ENCODE peak calls at places on chromosomes 5 and 9, in eight cellular contexts. C is heart left ventricle, A is neuronal stem cell, B is lower lobe of right lung, I is tibial nerve, D is ovary, P is Peyer's patch, Y is cardiac muscle cell. N is an unnamed sample. For H3K36me3, the result is how much of the 10 kb centered on the place peaks cover.

GRCh38 chr5:143576721-143577484 is 173.4 kb upstream of the NR3C1 start:
- DNase-seq in C (no peak), A (no peak), B (no peak), I (no peak), D (no peak), P (no peak), Y (peak), N (no peak)

GRCh38 chr5:95959964-95960801 is 1.5 kb downstream of the ELL2 start:
- DNase-seq in C (peak), A (no peak), B (no peak), I (peak), D (no peak), P (no peak), Y (peak), N (no peak)

GRCh38 chr5:160287378-160288051 is 24.8 kb downstream of the CCNJL start:
- DNase-seq in C (peak), A (peak), B (peak), I (no peak), D (peak), P (no peak), Y (peak), N (peak)

GRCh38 chr5:14663734-14664269 is 716 bp upstream of the OTULIN start:
- DNase-seq in C (no peak), A (no peak), B (no peak), I (peak), D (no peak), P (peak), Y (peak), N (no peak)

GRCh38 chr5:126811515-126812198 is 34.7 kb downstream of the LMNB1 start:
- DNase-seq in C (no peak), A (no peak), B (no peak), I (no peak), D (no peak), P (no peak), Y (peak), N (no peak)

GRCh38 chr9:76115982-76116646 is 225.6 kb downstream of the PCSK5 start:
- DNase-seq in C (no peak), A (no peak), B (no peak), I (no peak), D (no peak), P (no peak), Y (no peak), N (no peak)

GRCh38 chr5:150782850-150783249 is 4.3 kb downstream of the SMIM3 start:
- DNase-seq in C (no peak), A (no peak), B (no peak), I (no peak), D (no peak), P (no peak), Y (no peak), N (no peak)

GRCh38 chr9:28714175-28714574 is 1140.9 kb upstream of the C9orf72 start:
- DNase-seq in C (no peak), A (no peak), B (no peak), I (no peak), D (no peak), P (no peak), Y (no peak), N (no peak)

GRCh38 chr5:33258553-33258952 is 182.2 kb upstream of the TARS1 start:
- DNase-seq in C (no peak), A (no peak), B (no peak), I (no peak), D (no peak), P (no peak), Y (no peak), N (no peak)

GRCh38 chr5:170541146-170541769 is 37.4 kb downstream of the KCNIP1 start:
- DNase-seq in C (no peak), A (no peak), B (no peak), I (no peak), D (no peak), P (no peak), Y (no peak), N (no peak)

GRCh38 chr5:78751872-78752271 is 103.3 kb upstream of the LHFPL2 start:
- DNase-seq in C (no peak), A (no peak), B (no peak), I (no peak), D (no peak), P (no peak), Y (peak), N (no peak)

GRCh38 chr5:123807177-123807900 is 295.4 kb downstream of the CSNK1G3 start:
- DNase-seq in C (no peak), A (peak), B (no peak), I (no peak), D (no peak), P (no peak), Y (no peak), N (no peak)

GRCh38 chr9:90107021-90107771 is 502.4 kb downstream of the GADD45G start:
- DNase-seq in C (peak), A (no peak), B (no peak), I (peak), D (peak), P (no peak), Y (no peak), N (no peak)

GRCh38 chr5:38382898-38383297 is 124.5 kb downstream of the EGFLAM start:
- DNase-seq in C (peak), A (peak), B (peak), I (peak), D (peak), P (no peak), Y (peak), N (peak)

GRCh38 chr9:113955076-113955752 is 79.1 kb downstream of the ZNF618 start:
- DNase-seq in C (no peak), A (no peak), B (no peak), I (peak), D (no peak), P (no peak), Y (peak), N (no peak)

DNA sequence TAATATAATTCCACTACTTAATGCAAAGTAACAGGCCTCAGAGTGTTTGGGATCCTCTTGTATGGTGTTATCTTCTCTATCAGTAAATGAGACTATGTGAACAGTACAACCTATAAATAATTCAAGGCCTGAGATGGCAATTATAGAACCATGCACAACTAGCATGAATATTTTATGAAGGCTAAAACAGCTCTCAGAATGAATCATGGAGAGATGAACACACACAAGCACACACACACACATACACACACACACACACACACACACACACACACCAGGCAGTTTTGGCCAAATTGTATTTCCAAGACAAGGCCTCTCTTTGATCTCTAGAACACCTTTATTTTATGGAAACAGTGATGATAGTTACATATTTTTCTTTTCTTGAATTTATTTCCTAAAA is 224.9 kb downstream of the EBF1 start:
- DNase-seq in C (no peak), A (no peak), B (no peak), I (no peak), D (no peak), P (no peak), Y (no peak), N (no peak)
- H3K4me3 ChIP-seq in C (peak), A (no peak), B (peak), I (no peak), D (peak), P (no peak), Y (no peak), N (no peak)

GRCh38 chr9:26928966-26929495 is 18.0 kb downstream of the PLAA start:
- DNase-seq in C (no peak), A (no peak), B (no peak), I (no peak), D (no peak), P (no peak), Y (no peak), N (no peak)

GRCh38 chr9:26919698-26920097 is 27.1 kb upstream of the CAAP1 start:
- DNase-seq in C (no peak), A (no peak), B (no peak), I (no peak), D (no peak), P (no peak), Y (no peak), N (no peak)

DNA sequence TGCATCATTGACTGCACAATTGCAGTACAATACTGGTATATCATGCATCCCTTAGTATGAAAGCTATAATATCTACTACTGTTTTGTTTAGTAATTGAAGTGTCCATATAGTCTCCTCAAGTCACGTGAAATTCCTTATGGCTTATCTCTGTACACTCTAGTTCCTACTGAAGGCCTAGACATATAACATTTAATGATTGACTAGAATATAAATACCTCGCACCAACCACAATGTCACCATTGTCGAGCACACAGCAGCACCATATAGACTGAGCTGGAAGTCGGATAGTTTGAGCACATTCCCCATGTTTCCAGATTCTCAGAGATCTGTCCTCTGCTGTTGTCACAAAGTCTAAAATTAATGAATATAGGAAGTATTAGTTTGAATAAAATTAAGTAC is 21.4 kb downstream of the PLAA start:
- DNase-seq in C (no peak), A (no peak), B (no peak), I (no peak), D (no peak), P (no peak), Y (no peak), N (no peak)
- H3K36me3 ChIP-seq in C (half or more), A (half or more), B (half or more), I (under half), D (under half), P (half or more), Y (half or more), N (under half)

GRCh38 chr5:132823481-132824050 is 6.9 kb downstream of the SHROOM1 start:
- DNase-seq in C (no peak), A (no peak), B (no peak), I (no peak), D (no peak), P (no peak), Y (no peak), N (no peak)
- H3K4me3 ChIP-seq in C (peak), A (no peak), B (peak), I (peak), D (no peak), P (no peak), Y (no peak), N (no peak)

GRCh38 chr9:32431940-32432555 is 47.6 kb downstream of the ACO1 start:
- DNase-seq in C (peak), A (peak), B (no peak), I (peak), D (peak), P (peak), Y (peak), N (no peak)

GRCh38 chr9:32427111-32427873 is 42.8 kb downstream of the ACO1 start:
- DNase-seq in C (no peak), A (no peak), B (no peak), I (no peak), D (no peak), P (no peak), Y (peak), N (no peak)

GRCh38 chr9:32431196-32431595 is 46.8 kb downstream of the ACO1 start:
- DNase-seq in C (no peak), A (no peak), B (no peak), I (no peak), D (no peak), P (no peak), Y (peak), N (no peak)

GRCh38 chr9:32434892-32435291 is 50.4 kb downstream of the ACO1 start:
- DNase-seq in C (no peak), A (no peak), B (no peak), I (no peak), D (no peak), P (no peak), Y (no peak), N (no peak)

DNA sequence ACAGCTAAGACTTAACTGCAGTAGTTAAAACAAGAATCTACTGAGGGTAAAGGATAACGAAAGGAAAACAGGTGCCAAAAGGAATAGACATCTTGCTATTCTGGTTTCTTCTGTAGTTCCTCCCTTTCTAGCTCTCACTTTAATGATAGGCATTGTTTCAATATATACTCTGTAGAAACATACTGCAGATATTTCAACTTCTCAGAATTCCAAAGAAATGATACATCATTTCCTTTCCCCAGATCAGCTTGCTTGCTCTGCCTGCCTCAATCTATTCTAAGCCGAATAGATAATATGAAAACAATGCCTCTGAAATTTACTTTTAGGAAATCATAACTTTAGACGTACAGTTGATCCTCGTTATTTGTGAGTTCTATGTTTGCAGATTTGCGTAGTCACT is 46.3 kb downstream of the ACO1 start:
- DNase-seq in C (no peak), A (no peak), B (no peak), I (no peak), D (no peak), P (no peak), Y (peak), N (no peak)
- H3K36me3 ChIP-seq in C (half or more), A (half or more), B (half or more), I (under half), D (under half), P (half or more), Y (under half), N (half or more)

DNA sequence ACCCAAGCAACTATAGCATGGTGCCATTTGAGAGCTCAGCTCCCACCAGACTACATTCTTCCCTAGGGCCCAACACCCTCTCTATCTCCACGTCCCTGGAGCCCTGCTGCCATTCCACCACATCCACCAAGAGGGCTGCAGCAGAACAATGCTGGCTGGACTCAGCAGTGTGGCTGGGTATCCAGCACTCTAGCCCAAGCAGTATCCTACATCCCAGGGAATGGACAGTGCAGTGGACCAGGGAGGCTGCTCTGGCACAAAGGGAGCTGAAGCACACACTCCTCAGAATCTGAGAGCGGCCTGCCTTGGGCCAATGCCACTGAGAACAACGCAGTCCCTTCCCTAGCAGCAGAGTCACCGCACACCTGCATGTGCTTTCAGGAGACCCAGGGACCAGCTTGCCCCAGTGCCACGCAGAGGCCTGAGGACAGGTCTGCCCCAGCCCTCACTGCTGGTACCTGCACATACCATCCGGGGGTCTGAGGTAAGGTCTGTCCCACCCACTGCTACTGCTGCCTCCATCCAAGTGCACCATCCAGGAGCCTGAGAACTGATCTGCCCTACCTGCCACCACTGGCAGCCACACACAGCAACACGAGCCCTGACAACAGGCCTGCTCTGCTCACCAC is 95.9 kb downstream of the ZDHHC21 start:
- DNase-seq in C (no peak), A (no peak), B (no peak), I (no peak), D (no peak), P (no peak), Y (no peak), N (no peak)
- H3K4me3 ChIP-seq in C (no peak), A (no peak), B (no peak), I (no peak), D (no peak), P (no peak), Y (no peak), N (no peak)